ENCODE peak calls at places on chromosomes 13 and 19, in seven cellular contexts. L, U, F, W, B, D and A are unnamed samples.

GRCh38 chr19:46718157-46718933 is 1.4 kb upstream of the PRKD2 start:
- DNase-seq in U (peak; percentile 56), B (no peak), W (no peak), L (no peak), D (peak; percentile 60), F (no peak), A (no peak)

GRCh38 chr13:107765724-107766436 is 449.5 kb downstream of the LIG4 start:
- DNase-seq in B (no peak), F (no peak), D (no peak), L (peak; percentile 57), W (no peak), U (no peak), A (no peak)

GRCh38 chr13:28100149-28101121 is at the start of gene FLT3:
- DNase-seq in B (no peak), D (peak; percentile 35), W (peak; percentile 75), L (peak; percentile 30), U (no peak), F (no peak), A (no peak)

GRCh38 chr13:33072759-33073158 is 56.5 kb downstream of the KL start:
- DNase-seq in F (no peak), U (no peak), B (no peak), D (no peak), W (no peak), L (no peak), A (no peak)

GRCh38 chr13:108895220-108895704 is 265.9 kb downstream of the MYO16 start:
- DNase-seq in L (peak; percentile 18), W (no peak), U (no peak), D (no peak), B (no peak), F (no peak), A (no peak)

GRCh38 chr13:95656386-95657015 is 12.0 kb upstream of the DZIP1 start:
- DNase-seq in D (no peak), W (no peak), L (no peak), F (no peak), B (no peak), U (no peak), A (no peak)

GRCh38 chr19:4910594-4911273 is 1.4 kb downstream of the UHRF1 start:
- DNase-seq in L (peak; percentile 76), B (no peak), U (no peak), W (peak; percentile 41), D (no peak), F (no peak), A (no peak)

GRCh38 chr13:77477299-77477848 is 58.1 kb upstream of the SCEL start:
- DNase-seq in B (no peak), W (no peak), F (no peak), L (peak; percentile 6), D (no peak), U (no peak), A (no peak)

GRCh38 chr13:95155504-95155903 is 145.7 kb downstream of the ABCC4 start:
- DNase-seq in F (no peak), W (no peak), B (no peak), L (no peak), D (no peak), U (no peak), A (no peak)

GRCh38 chr19:49301165-49301865 is 23.7 kb downstream of the SLC6A16 start:
- DNase-seq in U (peak; percentile 90), F (peak; percentile 78), W (peak; percentile 82), D (peak; percentile 84), B (peak; percentile 81), L (peak; percentile 18), A (no peak)

GRCh38 chr19:27974082-27974513 is 1238.9 kb downstream of the UQCRFS1 start:
- DNase-seq in L (peak; percentile 41), F (no peak), U (no peak), D (peak; percentile 36), B (no peak), W (no peak), A (no peak)

GRCh38 chr19:52095172-52096014 is at the start of gene ZNF841:
- DNase-seq in D (peak; percentile 95), L (peak; percentile 84), F (peak; percentile 97), B (peak; percentile 99), W (peak; percentile 93), U (peak; percentile 97), A (peak; percentile 91)

GRCh38 chr13:26599403-26599802 is 41.9 kb downstream of the WASF3 start:
- DNase-seq in F (no peak), L (no peak), W (no peak), U (no peak), B (no peak), D (no peak), A (no peak)

GRCh38 chr13:44397766-44398223 is 24.2 kb downstream of the SERP2 start:
- DNase-seq in D (no peak), L (peak; percentile 27), F (peak; percentile 33), U (no peak), W (no peak), B (no peak), A (no peak)

GRCh38 chr19:40603719-40604646 is 2.8 kb downstream of the LTBP4 start:
- DNase-seq in W (peak; percentile 98), B (peak; percentile 100), D (peak; percentile 100), F (peak; percentile 99), U (peak; percentile 98), L (peak; percentile 87), A (peak; percentile 99)

GRCh38 chr19:40607311-40607871 is 6.2 kb downstream of the LTBP4 start:
- DNase-seq in D (peak; percentile 81), W (no peak), F (no peak), L (no peak), B (peak; percentile 69), U (no peak), A (no peak)

GRCh38 chr19:40603071-40603718 is 2.0 kb downstream of the LTBP4 start:
- DNase-seq in L (peak; percentile 57), F (no peak), U (no peak), B (no peak), D (no peak), W (no peak), A (no peak)

GRCh38 chr19:40605201-40605971 is 4.2 kb downstream of the LTBP4 start:
- DNase-seq in B (peak; percentile 88), D (peak; percentile 94), F (peak; percentile 83), W (peak; percentile 88), U (peak; percentile 77), L (peak; percentile 51), A (peak; percentile 97)

GRCh38 chr19:40604647-40605200 is 3.6 kb downstream of the LTBP4 start:
- DNase-seq in W (no peak), U (no peak), B (peak; percentile 76), D (peak; percentile 80), F (no peak), L (no peak), A (no peak)
- H3K4me1 ChIP-seq in W (peaks cover 71% of the 10 kb centered on the region), U (no peaks in the 10 kb centered on the region), B (peaks cover 48% of the 10 kb centered on the region), D (peaks cover 81% of the 10 kb centered on the region), F (peaks cover 11% of the 10 kb centered on the region), L (peaks cover 45% of the 10 kb centered on the region), A (peaks cover 17% of the 10 kb centered on the region)

DNA sequence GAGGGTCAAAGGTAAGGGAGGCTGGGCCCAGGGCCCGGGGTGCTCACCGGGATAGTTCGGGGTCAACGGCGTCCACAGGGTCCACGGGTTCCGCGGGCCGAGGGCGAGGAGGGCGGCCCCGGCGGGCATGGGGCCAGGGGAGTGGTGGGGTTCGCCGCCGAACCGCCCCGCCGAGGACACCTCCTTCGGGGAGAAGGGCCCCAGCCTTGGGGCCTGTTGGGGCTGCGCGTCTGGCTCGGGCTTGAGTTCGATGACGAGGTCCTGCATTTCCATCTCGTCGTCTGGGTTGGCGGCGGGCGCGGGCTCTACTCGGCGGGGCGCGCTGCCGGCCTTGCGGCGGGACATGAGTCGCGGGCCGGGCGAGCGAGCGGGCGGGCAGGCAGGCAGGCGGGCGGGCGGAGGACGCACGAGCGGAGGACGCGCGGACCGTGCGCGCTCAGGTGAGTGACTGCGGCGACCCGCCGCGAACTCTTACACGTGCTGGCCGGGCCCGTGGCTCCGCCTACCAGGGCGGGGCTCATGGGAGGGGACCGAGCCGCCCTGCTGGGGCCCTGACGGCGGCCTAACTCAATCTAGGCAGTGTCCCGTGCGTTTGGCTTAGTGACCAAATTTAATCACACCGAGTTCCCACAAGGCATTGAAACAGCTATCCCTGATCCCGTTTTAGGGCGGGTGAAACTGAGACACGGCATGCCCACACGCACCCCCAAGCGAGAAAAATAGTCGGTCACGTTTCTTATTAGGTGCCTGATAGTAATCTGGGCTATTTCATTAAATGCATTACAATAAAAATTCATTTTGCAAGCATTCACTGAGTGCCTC is at the start of gene ZNF296:
- DNase-seq in W (peak; percentile 88), L (no peak), D (peak; percentile 94), U (peak; percentile 82), B (peak; percentile 86), F (peak; percentile 83), A (no peak)
- H3K4me1 ChIP-seq in W (peaks cover 52% of the 10 kb centered on the region), L (peaks cover 14% of the 10 kb centered on the region), D (peaks cover 23% of the 10 kb centered on the region), U (no peaks in the 10 kb centered on the region), B (peaks cover 21% of the 10 kb centered on the region), F (peaks cover 7% of the 10 kb centered on the region), A (peaks cover 4% of the 10 kb centered on the region)

DNA sequence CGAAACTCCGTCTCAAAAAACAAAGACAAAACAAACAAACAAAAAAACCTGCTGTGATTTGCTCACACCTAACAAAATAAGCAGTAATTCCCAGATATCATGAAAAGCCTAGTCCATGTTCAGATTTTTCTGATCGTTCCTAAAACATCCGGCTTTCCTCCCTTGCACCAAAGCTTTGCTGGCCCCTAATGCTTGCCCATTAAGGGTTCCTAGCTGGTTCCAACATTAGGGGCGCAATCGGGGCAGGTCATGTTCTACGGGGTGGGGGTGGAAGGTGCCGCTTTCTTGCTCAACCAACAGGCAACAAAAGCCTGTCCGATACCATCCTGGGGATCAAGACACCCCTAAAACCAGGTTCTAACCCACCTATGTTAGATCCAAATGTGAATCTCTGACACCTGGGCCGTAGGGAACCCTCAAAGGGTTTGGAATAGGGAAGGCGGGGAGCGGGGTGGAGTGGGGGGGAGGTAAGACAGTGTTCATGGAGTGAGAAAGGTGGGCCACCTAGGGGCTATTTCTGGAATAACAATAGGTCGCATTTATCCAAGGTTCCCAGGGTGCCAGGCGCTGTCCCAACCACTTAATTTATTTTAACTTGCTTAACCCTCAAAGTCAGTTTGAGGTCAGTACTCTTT is 25.3 kb upstream of the FXYD3 start:
- DNase-seq in F (no peak), B (no peak), D (no peak), W (no peak), L (peak; percentile 28), U (no peak), A (no peak)
- H3K4me1 ChIP-seq in F (no peaks in the 10 kb centered on the region), B (no peaks in the 10 kb centered on the region), D (peaks cover 3% of the 10 kb centered on the region), W (peaks cover 4% of the 10 kb centered on the region), L (peaks cover 17% of the 10 kb centered on the region), U (no peaks in the 10 kb centered on the region), A (no peaks in the 10 kb centered on the region)

GRCh38 chr13:100520936-100521765 is 67.4 kb downstream of the GGACT start:
- DNase-seq in W (no peak), B (no peak), U (no peak), D (no peak), L (no peak), F (no peak), A (no peak)
- H3K4me1 ChIP-seq in W (no peaks in the 10 kb centered on the region), B (no peaks in the 10 kb centered on the region), U (no peaks in the 10 kb centered on the region), D (peaks cover 15% of the 10 kb centered on the region), L (no peaks in the 10 kb centered on the region), F (no peaks in the 10 kb centered on the region), A (no peaks in the 10 kb centered on the region)